ENCODE peak calls at places on chromosomes 11 and 22, in nine cellular contexts. One of them, this sample, is unnamed.

GRCh38 chr11:59173080-59173963 is 1.4 kb downstream of the DTX4 start:
- DNase-seq in fibroblast of the aortic adventitia: no peak
- DNase-seq in epithelial cell of esophagus: peak; percentile 48
- DNase-seq in endodermal cell: peak; percentile 86
- DNase-seq in body of pancreas: peak; percentile 21
- DNase-seq in thoracic aorta: no peak
- DNase-seq in heart right ventricle: peak; percentile 24
- DNase-seq in ovary: peak; percentile 61
- DNase-seq in cardiac fibroblast: peak; percentile 43
- DNase-seq in this sample: no peak

GRCh38 chr11:10699072-10699471 is 5.5 kb upstream of the IRAG1 start:
- DNase-seq in fibroblast of the aortic adventitia: peak; percentile 65
- DNase-seq in epithelial cell of esophagus: no peak
- DNase-seq in endodermal cell: no peak
- DNase-seq in body of pancreas: no peak
- DNase-seq in thoracic aorta: no peak
- DNase-seq in heart right ventricle: no peak
- DNase-seq in ovary: no peak
- DNase-seq in cardiac fibroblast: no peak
- DNase-seq in this sample: no peak

GRCh38 chr11:125404136-125404810 is 91.8 kb downstream of the FEZ1 start:
- DNase-seq in fibroblast of the aortic adventitia: no peak
- DNase-seq in epithelial cell of esophagus: no peak
- DNase-seq in endodermal cell: peak; percentile 79
- DNase-seq in body of pancreas: no peak
- DNase-seq in thoracic aorta: no peak
- DNase-seq in heart right ventricle: no peak
- DNase-seq in ovary: no peak
- DNase-seq in cardiac fibroblast: peak; percentile 5
- DNase-seq in this sample: no peak

GRCh38 chr11:12220305-12220704 is 109.9 kb downstream of the MICAL2 start:
- DNase-seq in fibroblast of the aortic adventitia: peak; percentile 74
- DNase-seq in epithelial cell of esophagus: no peak
- DNase-seq in endodermal cell: no peak
- DNase-seq in body of pancreas: peak; percentile 49
- DNase-seq in thoracic aorta: no peak
- DNase-seq in heart right ventricle: peak; percentile 75
- DNase-seq in ovary: peak; percentile 71
- DNase-seq in cardiac fibroblast: peak; percentile 81
- DNase-seq in this sample: no peak

GRCh38 chr22:38038426-38038825 is 18.8 kb upstream of the PICK1 start:
- DNase-seq in fibroblast of the aortic adventitia: no peak
- DNase-seq in epithelial cell of esophagus: no peak
- DNase-seq in endodermal cell: no peak
- DNase-seq in body of pancreas: no peak
- DNase-seq in thoracic aorta: no peak
- DNase-seq in heart right ventricle: no peak
- DNase-seq in ovary: no peak
- DNase-seq in cardiac fibroblast: no peak
- DNase-seq in this sample: no peak

GRCh38 chr22:37566903-37567798 is 6.9 kb downstream of the CDC42EP1 start:
- DNase-seq in fibroblast of the aortic adventitia: peak; percentile 59
- DNase-seq in epithelial cell of esophagus: peak; percentile 84
- DNase-seq in endodermal cell: peak; percentile 97
- DNase-seq in body of pancreas: peak; percentile 95
- DNase-seq in thoracic aorta: no peak
- DNase-seq in heart right ventricle: peak; percentile 79
- DNase-seq in ovary: peak; percentile 87
- DNase-seq in cardiac fibroblast: peak; percentile 67
- DNase-seq in this sample: no peak

GRCh38 chr11:44832452-44832851 is 105.7 kb downstream of the TSPAN18 start:
- DNase-seq in fibroblast of the aortic adventitia: no peak
- DNase-seq in epithelial cell of esophagus: no peak
- DNase-seq in endodermal cell: no peak
- DNase-seq in body of pancreas: no peak
- DNase-seq in thoracic aorta: no peak
- DNase-seq in heart right ventricle: no peak
- DNase-seq in ovary: no peak
- DNase-seq in cardiac fibroblast: no peak
- DNase-seq in this sample: no peak

GRCh38 chr11:1568451-1568911 is 3.6 kb downstream of the DUSP8 start:
- DNase-seq in fibroblast of the aortic adventitia: no peak
- DNase-seq in epithelial cell of esophagus: no peak
- DNase-seq in endodermal cell: peak; percentile 96
- DNase-seq in body of pancreas: peak; percentile 26
- DNase-seq in thoracic aorta: no peak
- DNase-seq in heart right ventricle: no peak
- DNase-seq in ovary: peak; percentile 12
- DNase-seq in cardiac fibroblast: no peak
- DNase-seq in this sample: no peak

GRCh38 chr22:45324186-45324775 is 14.5 kb downstream of the FAM118A start:
- DNase-seq in fibroblast of the aortic adventitia: no peak
- DNase-seq in epithelial cell of esophagus: peak; percentile 60
- DNase-seq in endodermal cell: no peak
- DNase-seq in body of pancreas: no peak
- DNase-seq in thoracic aorta: no peak
- DNase-seq in heart right ventricle: no peak
- DNase-seq in ovary: no peak
- DNase-seq in cardiac fibroblast: no peak
- DNase-seq in this sample: no peak

GRCh38 chr22:49136816-49137180 is 690.9 kb downstream of the BRD1 start:
- DNase-seq in fibroblast of the aortic adventitia: no peak
- DNase-seq in epithelial cell of esophagus: no peak
- DNase-seq in endodermal cell: no peak
- DNase-seq in body of pancreas: no peak
- DNase-seq in thoracic aorta: no peak
- DNase-seq in heart right ventricle: no peak
- DNase-seq in ovary: no peak
- DNase-seq in cardiac fibroblast: no peak
- DNase-seq in this sample: no peak

GRCh38 chr11:119974467-119974866 is 163.4 kb downstream of the TRIM29 start:
- DNase-seq in fibroblast of the aortic adventitia: no peak
- DNase-seq in epithelial cell of esophagus: no peak
- DNase-seq in endodermal cell: no peak
- DNase-seq in body of pancreas: no peak
- DNase-seq in thoracic aorta: no peak
- DNase-seq in heart right ventricle: peak; percentile 29
- DNase-seq in ovary: no peak
- DNase-seq in cardiac fibroblast: no peak
- DNase-seq in this sample: no peak

GRCh38 chr11:64321533-64321932 is 3.6 kb downstream of the PRDX5 start:
- DNase-seq in fibroblast of the aortic adventitia: no peak
- DNase-seq in epithelial cell of esophagus: peak; percentile 89
- DNase-seq in endodermal cell: no peak
- DNase-seq in body of pancreas: no peak
- DNase-seq in thoracic aorta: no peak
- DNase-seq in heart right ventricle: no peak
- DNase-seq in ovary: no peak
- DNase-seq in cardiac fibroblast: no peak
- DNase-seq in this sample: no peak

GRCh38 chr22:32904044-32904443 is 102.5 kb downstream of the TIMP3 start:
- DNase-seq in fibroblast of the aortic adventitia: peak; percentile 38
- DNase-seq in epithelial cell of esophagus: peak; percentile 58
- DNase-seq in endodermal cell: peak; percentile 84
- DNase-seq in body of pancreas: peak; percentile 16
- DNase-seq in thoracic aorta: no peak
- DNase-seq in heart right ventricle: peak; percentile 54
- DNase-seq in ovary: no peak
- DNase-seq in cardiac fibroblast: peak; percentile 41
- DNase-seq in this sample: no peak

GRCh38 chr11:65591939-65592814 is 3.4 kb downstream of the KCNK7 start:
- DNase-seq in fibroblast of the aortic adventitia: no peak
- DNase-seq in epithelial cell of esophagus: peak; percentile 66
- DNase-seq in endodermal cell: peak; percentile 94
- DNase-seq in body of pancreas: peak; percentile 50
- DNase-seq in thoracic aorta: no peak
- DNase-seq in heart right ventricle: no peak
- DNase-seq in ovary: no peak
- DNase-seq in cardiac fibroblast: no peak
- DNase-seq in this sample: no peak

GRCh38 chr11:68963779-68964178 is 17.0 kb downstream of the MRGPRD start:
- DNase-seq in fibroblast of the aortic adventitia: no peak
- DNase-seq in epithelial cell of esophagus: peak; percentile 20
- DNase-seq in endodermal cell: no peak
- DNase-seq in body of pancreas: no peak
- DNase-seq in thoracic aorta: no peak
- DNase-seq in heart right ventricle: no peak
- DNase-seq in ovary: no peak
- DNase-seq in cardiac fibroblast: no peak
- DNase-seq in this sample: no peak

GRCh38 chr11:116641561-116642045 is 131.2 kb downstream of the BUD13 start:
- DNase-seq in fibroblast of the aortic adventitia: peak; percentile 11
- DNase-seq in epithelial cell of esophagus: peak; percentile 37
- DNase-seq in endodermal cell: peak; percentile 93
- DNase-seq in body of pancreas: peak; percentile 60
- DNase-seq in thoracic aorta: no peak
- DNase-seq in heart right ventricle: peak; percentile 9
- DNase-seq in ovary: peak; percentile 52
- DNase-seq in cardiac fibroblast: peak; percentile 34
- DNase-seq in this sample: no peak

GRCh38 chr11:104556606-104557301 is 341.5 kb downstream of the CASP12 start:
- DNase-seq in fibroblast of the aortic adventitia: no peak
- DNase-seq in epithelial cell of esophagus: no peak
- DNase-seq in endodermal cell: no peak
- DNase-seq in body of pancreas: no peak
- DNase-seq in thoracic aorta: no peak
- DNase-seq in heart right ventricle: no peak
- DNase-seq in ovary: no peak
- DNase-seq in cardiac fibroblast: no peak
- DNase-seq in this sample: no peak

GRCh38 chr11:61486004-61486615 is 22.4 kb upstream of the LRRC10B start:
- DNase-seq in fibroblast of the aortic adventitia: no peak
- DNase-seq in epithelial cell of esophagus: no peak
- DNase-seq in endodermal cell: no peak
- DNase-seq in body of pancreas: no peak
- DNase-seq in thoracic aorta: no peak
- DNase-seq in heart right ventricle: no peak
- DNase-seq in ovary: no peak
- DNase-seq in cardiac fibroblast: no peak
- DNase-seq in this sample: no peak

GRCh38 chr11:71962428-71963038 is 33.7 kb downstream of the RNF121 start:
- DNase-seq in fibroblast of the aortic adventitia: peak; percentile 61
- DNase-seq in epithelial cell of esophagus: no peak
- DNase-seq in endodermal cell: no peak
- DNase-seq in body of pancreas: no peak
- DNase-seq in thoracic aorta: no peak
- DNase-seq in heart right ventricle: no peak
- DNase-seq in ovary: no peak
- DNase-seq in cardiac fibroblast: peak; percentile 58
- DNase-seq in this sample: peak; percentile 23

GRCh38 chr11:99325807-99326206 is 305.1 kb downstream of the CNTN5 start:
- DNase-seq in fibroblast of the aortic adventitia: peak; percentile 57
- DNase-seq in epithelial cell of esophagus: peak; percentile 91
- DNase-seq in endodermal cell: no peak
- DNase-seq in body of pancreas: no peak
- DNase-seq in thoracic aorta: no peak
- DNase-seq in heart right ventricle: no peak
- DNase-seq in ovary: no peak
- DNase-seq in cardiac fibroblast: peak; percentile 89
- DNase-seq in this sample: peak; percentile 29
- H3K4me3 ChIP-seq in fibroblast of the aortic adventitia: no peak overlapping the region
- H3K4me3 ChIP-seq in epithelial cell of esophagus: no peak overlapping the region
- H3K4me3 ChIP-seq in endodermal cell: no peak overlapping the region
- H3K4me3 ChIP-seq in body of pancreas: no peak overlapping the region
- H3K4me3 ChIP-seq in thoracic aorta: no peak overlapping the region
- H3K4me3 ChIP-seq in heart right ventricle: no peak overlapping the region
- H3K4me3 ChIP-seq in ovary: no peak overlapping the region
- H3K4me3 ChIP-seq in cardiac fibroblast: no peak overlapping the region
- H3K4me3 ChIP-seq in this sample: no peak overlapping the region

GRCh38 chr11:63277345-63277943 is 34.0 kb upstream of the SLC22A25 start:
- DNase-seq in fibroblast of the aortic adventitia: no peak
- DNase-seq in epithelial cell of esophagus: peak; percentile 16
- DNase-seq in endodermal cell: no peak
- DNase-seq in body of pancreas: no peak
- DNase-seq in thoracic aorta: no peak
- DNase-seq in heart right ventricle: no peak
- DNase-seq in ovary: no peak
- DNase-seq in cardiac fibroblast: no peak
- DNase-seq in this sample: no peak
- TF ChIP-seq CTCF in fibroblast of the aortic adventitia: no peak
- TF ChIP-seq CTCF in epithelial cell of esophagus: peak; percentile 41
- TF ChIP-seq CTCF in endodermal cell: peak; percentile 36
- TF ChIP-seq CTCF in body of pancreas: peak; percentile 20
- TF ChIP-seq CTCF in thoracic aorta: no peak
- TF ChIP-seq CTCF in heart right ventricle: no peak
- TF ChIP-seq CTCF in ovary: no peak
- TF ChIP-seq CTCF in cardiac fibroblast: peak; percentile 3
- TF ChIP-seq CTCF in this sample: no peak

GRCh38 chr11:21258414-21258813 is 589.0 kb downstream of the NELL1 start:
- DNase-seq in fibroblast of the aortic adventitia: no peak
- DNase-seq in epithelial cell of esophagus: no peak
- DNase-seq in endodermal cell: no peak
- DNase-seq in body of pancreas: no peak
- DNase-seq in thoracic aorta: no peak
- DNase-seq in heart right ventricle: no peak
- DNase-seq in ovary: no peak
- DNase-seq in cardiac fibroblast: no peak
- DNase-seq in this sample: no peak
- H3K4me3 ChIP-seq in fibroblast of the aortic adventitia: no peak overlapping the region
- H3K4me3 ChIP-seq in epithelial cell of esophagus: no peak overlapping the region
- H3K4me3 ChIP-seq in endodermal cell: no peak overlapping the region
- H3K4me3 ChIP-seq in body of pancreas: no peak overlapping the region
- H3K4me3 ChIP-seq in thoracic aorta: no peak overlapping the region
- H3K4me3 ChIP-seq in heart right ventricle: no peak overlapping the region
- H3K4me3 ChIP-seq in ovary: no peak overlapping the region
- H3K4me3 ChIP-seq in cardiac fibroblast: no peak overlapping the region
- H3K4me3 ChIP-seq in this sample: no peak overlapping the region

GRCh38 chr11:67646535-67647336 is 3.8 kb downstream of the ACY3 start:
- DNase-seq in fibroblast of the aortic adventitia: no peak
- DNase-seq in epithelial cell of esophagus: no peak
- DNase-seq in endodermal cell: peak; percentile 42
- DNase-seq in body of pancreas: peak; percentile 72
- DNase-seq in thoracic aorta: no peak
- DNase-seq in heart right ventricle: no peak
- DNase-seq in ovary: peak; percentile 11
- DNase-seq in cardiac fibroblast: no peak
- DNase-seq in this sample: no peak

GRCh38 chr11:67649634-67650540 is 643 bp downstream of the ACY3 start:
- DNase-seq in fibroblast of the aortic adventitia: no peak
- DNase-seq in epithelial cell of esophagus: no peak
- DNase-seq in endodermal cell: peak; percentile 47
- DNase-seq in body of pancreas: peak; percentile 40
- DNase-seq in thoracic aorta: no peak
- DNase-seq in heart right ventricle: no peak
- DNase-seq in ovary: no peak
- DNase-seq in cardiac fibroblast: no peak
- DNase-seq in this sample: no peak

GRCh38 chr11:67648796-67649613 is 1.5 kb downstream of the ACY3 start:
- DNase-seq in fibroblast of the aortic adventitia: no peak
- DNase-seq in epithelial cell of esophagus: no peak
- DNase-seq in endodermal cell: peak; percentile 42
- DNase-seq in body of pancreas: peak; percentile 21
- DNase-seq in thoracic aorta: no peak
- DNase-seq in heart right ventricle: no peak
- DNase-seq in ovary: peak; percentile 12
- DNase-seq in cardiac fibroblast: no peak
- DNase-seq in this sample: no peak

GRCh38 chr11:67647471-67647870 is 3.1 kb downstream of the ACY3 start:
- DNase-seq in fibroblast of the aortic adventitia: no peak
- DNase-seq in epithelial cell of esophagus: no peak
- DNase-seq in endodermal cell: peak; percentile 38
- DNase-seq in body of pancreas: peak; percentile 10
- DNase-seq in thoracic aorta: no peak
- DNase-seq in heart right ventricle: no peak
- DNase-seq in ovary: peak; percentile 10
- DNase-seq in cardiac fibroblast: no peak
- DNase-seq in this sample: no peak

GRCh38 chr11:67648140-67648795 is 2.3 kb downstream of the ACY3 start:
- DNase-seq in fibroblast of the aortic adventitia: no peak
- DNase-seq in epithelial cell of esophagus: no peak
- DNase-seq in endodermal cell: peak; percentile 90
- DNase-seq in body of pancreas: peak; percentile 72
- DNase-seq in thoracic aorta: no peak
- DNase-seq in heart right ventricle: no peak
- DNase-seq in ovary: no peak
- DNase-seq in cardiac fibroblast: no peak
- DNase-seq in this sample: no peak
- TF ChIP-seq CTCF in fibroblast of the aortic adventitia: no peak
- TF ChIP-seq CTCF in epithelial cell of esophagus: no peak
- TF ChIP-seq CTCF in endodermal cell: peak; percentile 86
- TF ChIP-seq CTCF in body of pancreas: peak; percentile 37
- TF ChIP-seq CTCF in thoracic aorta: no peak
- TF ChIP-seq CTCF in heart right ventricle: no peak
- TF ChIP-seq CTCF in ovary: no peak
- TF ChIP-seq CTCF in cardiac fibroblast: no peak
- TF ChIP-seq CTCF in this sample: peak; percentile 20

This sample was measured in AG09309.